ENCODE peak calls at places on chromosomes 16 and 17, in five cellular contexts. W, V, H, O and G are unnamed samples.

GRCh38 chr16:88473666-88474534 is 20.8 kb downstream of the ZFPM1 start:
- DNase-seq in W (no peak), V (no peak), H (no peak), O (no peak), G (no peak)

GRCh38 chr16:84182104-84182503 is 4.8 kb downstream of the TAF1C start:
- DNase-seq in W (no peak), V (no peak), H (no peak), O (peak), G (no peak)

GRCh38 chr17:35084987-35085386 is 21.5 kb upstream of the RFFL start:
- DNase-seq in W (no peak), V (no peak), H (peak), O (no peak), G (no peak)

GRCh38 chr17:43360739-43361498 is 37.9 kb upstream of the ARL4D start:
- DNase-seq in W (peak), V (peak), H (peak), O (peak), G (peak)

GRCh38 chr17:58156839-58157803 is 8.9 kb downstream of the OR4D1 start:
- DNase-seq in W (no peak), V (peak), H (no peak), O (no peak), G (peak)

GRCh38 chr17:63675607-63676539 is 24.1 kb downstream of the LIMD2 start:
- DNase-seq in W (peak), V (no peak), H (peak), O (no peak), G (no peak)

GRCh38 chr17:6402258-6402657 is 32.7 kb downstream of the AIPL1 start:
- DNase-seq in W (no peak), V (no peak), H (no peak), O (no peak), G (no peak)

GRCh38 chr16:30437511-30438046 is 7.7 kb upstream of the DCTPP1 start:
- DNase-seq in W (no peak), V (no peak), H (peak), O (no peak), G (no peak)

GRCh38 chr16:86117756-86118155 is 218.8 kb downstream of the IRF8 start:
- DNase-seq in W (no peak), V (no peak), H (no peak), O (no peak), G (no peak)

GRCh38 chr17:74759243-74759801 is 10.9 kb downstream of the NHERF1 start:
- DNase-seq in W (no peak), V (no peak), H (no peak), O (peak), G (peak)

GRCh38 chr17:66431910-66432309 is 129.5 kb downstream of the PRKCA start:
- DNase-seq in W (no peak), V (no peak), H (peak), O (no peak), G (no peak)

GRCh38 chr17:44557653-44558285 is 485 bp downstream of the FZD2 start:
- DNase-seq in W (no peak), V (no peak), H (no peak), O (peak), G (peak)

GRCh38 chr16:26830716-26831115 is 236.0 kb upstream of the C16orf82 start:
- DNase-seq in W (no peak), V (no peak), H (no peak), O (no peak), G (no peak)

GRCh38 chr17:20125724-20126123 is 116.6 kb downstream of the SPECC1 start:
- DNase-seq in W (no peak), V (no peak), H (no peak), O (no peak), G (no peak)

GRCh38 chr16:87186440-87186839 is 130.8 kb downstream of the C16orf95 start:
- DNase-seq in W (no peak), V (no peak), H (no peak), O (no peak), G (no peak)

GRCh38 chr16:56684926-56685590 is 2.8 kb downstream of the MT1X start:
- DNase-seq in W (no peak), V (no peak), H (no peak), O (no peak), G (no peak)

GRCh38 chr17:10313037-10313672 is 59.7 kb downstream of the MYH13 start:
- DNase-seq in W (no peak), V (no peak), H (no peak), O (no peak), G (no peak)

GRCh38 chr16:67454104-67454503 is 23.2 kb downstream of the HSD11B2 start:
- DNase-seq in W (no peak), V (no peak), H (no peak), O (no peak), G (no peak)

GRCh38 chr16:54923055-54923473 is 7.6 kb upstream of the IRX5 start:
- DNase-seq in W (no peak), V (no peak), H (no peak), O (no peak), G (no peak)

GRCh38 chr16:46793841-46794240 is 37.1 kb downstream of the C16orf87 start:
- DNase-seq in W (no peak), V (no peak), H (no peak), O (no peak), G (no peak)